ENCODE peak calls at places on chromosomes 3 and 15, in six cellular contexts. One of them, this sample, is unnamed.

GRCh38 chr15:99125061-99125990 is 20.4 kb downstream of the SYNM start:
- DNase-seq in stimulated activated CD4-positive, alpha-beta T cell treated with anti-CD3 and anti-CD28 coated beads, Interleukin-2, amount 100 ng/mL, for 48 hours: no peak
- DNase-seq in mucosa of gallbladder: no peak
- DNase-seq in psoas muscle: peak
- DNase-seq in WTC11: no peak
- DNase-seq in GOT3: no peak
- DNase-seq in this sample: no peak

GRCh38 chr3:50174947-50175524 is 16.4 kb upstream of the GNAT1 start:
- DNase-seq in psoas muscle: no peak
- DNase-seq in WTC11: no peak
- DNase-seq in mucosa of gallbladder: no peak
- DNase-seq in GOT3: no peak
- DNase-seq in stimulated activated CD4-positive, alpha-beta T cell treated with anti-CD3 and anti-CD28 coated beads, Interleukin-2, amount 100 ng/mL, for 48 hours: no peak
- DNase-seq in this sample: no peak

GRCh38 chr15:96300808-96301207 is 29.7 kb upstream of the NR2F2 start:
- DNase-seq in psoas muscle: no peak
- DNase-seq in stimulated activated CD4-positive, alpha-beta T cell treated with anti-CD3 and anti-CD28 coated beads, Interleukin-2, amount 100 ng/mL, for 48 hours: no peak
- DNase-seq in WTC11: no peak
- DNase-seq in GOT3: no peak
- DNase-seq in mucosa of gallbladder: no peak
- DNase-seq in this sample: no peak

GRCh38 chr3:43286886-43287301 is 554 bp downstream of the SNRK start:
- DNase-seq in stimulated activated CD4-positive, alpha-beta T cell treated with anti-CD3 and anti-CD28 coated beads, Interleukin-2, amount 100 ng/mL, for 48 hours: no peak
- DNase-seq in GOT3: no peak
- DNase-seq in WTC11: no peak
- DNase-seq in mucosa of gallbladder: no peak
- DNase-seq in psoas muscle: no peak
- DNase-seq in this sample: no peak

GRCh38 chr3:88057650-88058321 is 1.0 kb downstream of the CGGBP1 start:
- DNase-seq in mucosa of gallbladder: no peak
- DNase-seq in stimulated activated CD4-positive, alpha-beta T cell treated with anti-CD3 and anti-CD28 coated beads, Interleukin-2, amount 100 ng/mL, for 48 hours: no peak
- DNase-seq in psoas muscle: no peak
- DNase-seq in GOT3: no peak
- DNase-seq in WTC11: no peak
- DNase-seq in this sample: no peak

GRCh38 chr15:48462688-48463087 is 131.5 kb downstream of the DUT start:
- DNase-seq in psoas muscle: no peak
- DNase-seq in mucosa of gallbladder: no peak
- DNase-seq in WTC11: no peak
- DNase-seq in GOT3: no peak
- DNase-seq in stimulated activated CD4-positive, alpha-beta T cell treated with anti-CD3 and anti-CD28 coated beads, Interleukin-2, amount 100 ng/mL, for 48 hours: no peak
- DNase-seq in this sample: no peak

GRCh38 chr3:31828007-31828406 is 153.1 kb downstream of the OSBPL10 start:
- DNase-seq in mucosa of gallbladder: no peak
- DNase-seq in stimulated activated CD4-positive, alpha-beta T cell treated with anti-CD3 and anti-CD28 coated beads, Interleukin-2, amount 100 ng/mL, for 48 hours: no peak
- DNase-seq in WTC11: no peak
- DNase-seq in psoas muscle: no peak
- DNase-seq in GOT3: no peak
- DNase-seq in this sample: no peak

GRCh38 chr3:46202476-46202875 is 5.6 kb downstream of the CCR1 start:
- DNase-seq in WTC11: no peak
- DNase-seq in psoas muscle: no peak
- DNase-seq in mucosa of gallbladder: no peak
- DNase-seq in GOT3: no peak
- DNase-seq in stimulated activated CD4-positive, alpha-beta T cell treated with anti-CD3 and anti-CD28 coated beads, Interleukin-2, amount 100 ng/mL, for 48 hours: no peak
- DNase-seq in this sample: no peak

GRCh38 chr15:43922021-43922420 is 95.2 kb downstream of the WDR76 start:
- DNase-seq in GOT3: no peak
- DNase-seq in psoas muscle: no peak
- DNase-seq in mucosa of gallbladder: no peak
- DNase-seq in WTC11: no peak
- DNase-seq in stimulated activated CD4-positive, alpha-beta T cell treated with anti-CD3 and anti-CD28 coated beads, Interleukin-2, amount 100 ng/mL, for 48 hours: no peak
- DNase-seq in this sample: no peak

This sample was measured in keratinocyte.